ENCODE peak calls at places on chromosome 7, in nine cellular contexts. One of them, this sample, is unnamed.
A peak's percentile ranks its signal among the peaks of the same experiment; 100 is the strongest.

GRCh38 chr7:80635533-80635932 is 2.9 kb upstream of the CD36 start:
- DNase-seq in fibroblast of the aortic adventitia: peak; percentile 39
- DNase-seq in AG04450: no peak
- DNase-seq in neuronal stem cell: no peak
- DNase-seq in IMR-90: peak; percentile 58
- DNase-seq in GM23248: peak; percentile 60
- DNase-seq in PC-3: no peak
- DNase-seq in BE2C: no peak
- DNase-seq in lower leg skin: no peak
- DNase-seq in this sample: no peak

GRCh38 chr7:82566752-82567151 is 123.2 kb upstream of the CACNA2D1 start:
- DNase-seq in neuronal stem cell: no peak
- DNase-seq in AG04450: no peak
- DNase-seq in lower leg skin: no peak
- DNase-seq in BE2C: no peak
- DNase-seq in PC-3: no peak
- DNase-seq in GM23248: no peak
- DNase-seq in fibroblast of the aortic adventitia: no peak
- DNase-seq in IMR-90: no peak
- DNase-seq in this sample: no peak

GRCh38 chr7:12709731-12710502 is 22.5 kb downstream of the ARL4A start:
- DNase-seq in fibroblast of the aortic adventitia: peak; percentile 69
- DNase-seq in IMR-90: peak; percentile 47
- DNase-seq in BE2C: no peak
- DNase-seq in neuronal stem cell: no peak
- DNase-seq in AG04450: no peak
- DNase-seq in lower leg skin: no peak
- DNase-seq in PC-3: peak; percentile 83
- DNase-seq in GM23248: peak; percentile 68
- DNase-seq in this sample: no peak

GRCh38 chr7:103936558-103936957 is 52.9 kb downstream of the RELN start:
- DNase-seq in fibroblast of the aortic adventitia: no peak
- DNase-seq in GM23248: no peak
- DNase-seq in neuronal stem cell: no peak
- DNase-seq in BE2C: no peak
- DNase-seq in PC-3: no peak
- DNase-seq in IMR-90: no peak
- DNase-seq in lower leg skin: no peak
- DNase-seq in AG04450: no peak
- DNase-seq in this sample: no peak

GRCh38 chr7:157446322-157446721 is 109.5 kb downstream of the DNAJB6 start:
- DNase-seq in neuronal stem cell: no peak
- DNase-seq in AG04450: no peak
- DNase-seq in lower leg skin: peak; percentile 62
- DNase-seq in IMR-90: no peak
- DNase-seq in GM23248: no peak
- DNase-seq in BE2C: no peak
- DNase-seq in PC-3: no peak
- DNase-seq in fibroblast of the aortic adventitia: no peak
- DNase-seq in this sample: no peak

GRCh38 chr7:70707823-70708243 is 424.1 kb upstream of the GALNT17 start:
- DNase-seq in IMR-90: no peak
- DNase-seq in AG04450: no peak
- DNase-seq in lower leg skin: no peak
- DNase-seq in fibroblast of the aortic adventitia: no peak
- DNase-seq in neuronal stem cell: no peak
- DNase-seq in PC-3: no peak
- DNase-seq in BE2C: no peak
- DNase-seq in GM23248: no peak
- DNase-seq in this sample: no peak

GRCh38 chr7:29989257-29989995 is at the start of gene SCRN1:
- DNase-seq in lower leg skin: peak; percentile 87
- DNase-seq in GM23248: peak; percentile 65
- DNase-seq in BE2C: peak; percentile 86
- DNase-seq in fibroblast of the aortic adventitia: peak; percentile 15
- DNase-seq in IMR-90: peak; percentile 13
- DNase-seq in neuronal stem cell: peak; percentile 42
- DNase-seq in PC-3: peak; percentile 25
- DNase-seq in AG04450: no peak
- DNase-seq in this sample: no peak

GRCh38 chr7:104931181-104931781 is 82.7 kb upstream of the KMT2E start:
- DNase-seq in PC-3: no peak
- DNase-seq in BE2C: peak; percentile 78
- DNase-seq in fibroblast of the aortic adventitia: no peak
- DNase-seq in lower leg skin: peak; percentile 82
- DNase-seq in GM23248: no peak
- DNase-seq in AG04450: no peak
- DNase-seq in neuronal stem cell: no peak
- DNase-seq in IMR-90: no peak
- DNase-seq in this sample: no peak

GRCh38 chr7:101612885-101613490 is 16.1 kb downstream of the MYL10 start:
- DNase-seq in GM23248: no peak
- DNase-seq in fibroblast of the aortic adventitia: no peak
- DNase-seq in neuronal stem cell: no peak
- DNase-seq in AG04450: no peak
- DNase-seq in IMR-90: no peak
- DNase-seq in PC-3: no peak
- DNase-seq in lower leg skin: no peak
- DNase-seq in BE2C: no peak
- DNase-seq in this sample: no peak

GRCh38 chr7:156985101-156985967 is 25.1 kb downstream of the MNX1 start:
- DNase-seq in fibroblast of the aortic adventitia: no peak
- DNase-seq in BE2C: no peak
- DNase-seq in PC-3: no peak
- DNase-seq in neuronal stem cell: no peak
- DNase-seq in GM23248: no peak
- DNase-seq in IMR-90: no peak
- DNase-seq in AG04450: no peak
- DNase-seq in lower leg skin: peak; percentile 83
- DNase-seq in this sample: no peak

GRCh38 chr7:152336754-152337368 is 98.9 kb downstream of the KMT2C start:
- DNase-seq in fibroblast of the aortic adventitia: peak; percentile 70
- DNase-seq in lower leg skin: no peak
- DNase-seq in GM23248: peak; percentile 71
- DNase-seq in IMR-90: peak; percentile 48
- DNase-seq in neuronal stem cell: peak; percentile 6
- DNase-seq in BE2C: peak; percentile 24
- DNase-seq in PC-3: peak; percentile 66
- DNase-seq in AG04450: no peak
- DNase-seq in this sample: peak; percentile 24

GRCh38 chr7:51949726-51950644 is 633.4 kb upstream of the COBL start:
- DNase-seq in lower leg skin: no peak
- DNase-seq in AG04450: no peak
- DNase-seq in fibroblast of the aortic adventitia: no peak
- DNase-seq in GM23248: no peak
- DNase-seq in IMR-90: no peak
- DNase-seq in PC-3: no peak
- DNase-seq in BE2C: peak; percentile 16
- DNase-seq in neuronal stem cell: peak; percentile 63
- DNase-seq in this sample: no peak

GRCh38 chr7:132428247-132428919 is 147.9 kb downstream of the PLXNA4 start:
- DNase-seq in neuronal stem cell: no peak
- DNase-seq in BE2C: peak; percentile 38
- DNase-seq in lower leg skin: no peak
- DNase-seq in fibroblast of the aortic adventitia: no peak
- DNase-seq in IMR-90: no peak
- DNase-seq in GM23248: no peak
- DNase-seq in PC-3: no peak
- DNase-seq in AG04450: no peak
- DNase-seq in this sample: no peak

GRCh38 chr7:28961972-28962371 is 3.8 kb upstream of the TRIL start:
- DNase-seq in AG04450: no peak
- DNase-seq in GM23248: no peak
- DNase-seq in BE2C: no peak
- DNase-seq in lower leg skin: no peak
- DNase-seq in PC-3: no peak
- DNase-seq in IMR-90: no peak
- DNase-seq in fibroblast of the aortic adventitia: no peak
- DNase-seq in neuronal stem cell: no peak
- DNase-seq in this sample: no peak

GRCh38 chr7:152601305-152601798 is 74.6 kb downstream of the XRCC2 start:
- DNase-seq in GM23248: peak; percentile 61
- DNase-seq in BE2C: no peak
- DNase-seq in IMR-90: no peak
- DNase-seq in AG04450: no peak
- DNase-seq in neuronal stem cell: no peak
- DNase-seq in lower leg skin: peak; percentile 39
- DNase-seq in fibroblast of the aortic adventitia: no peak
- DNase-seq in PC-3: no peak
- DNase-seq in this sample: no peak

GRCh38 chr7:131068604-131069021 is 259.1 kb upstream of the MKLN1 start:
- DNase-seq in BE2C: no peak
- DNase-seq in neuronal stem cell: no peak
- DNase-seq in fibroblast of the aortic adventitia: peak; percentile 51
- DNase-seq in lower leg skin: no peak
- DNase-seq in IMR-90: peak; percentile 65
- DNase-seq in AG04450: no peak
- DNase-seq in PC-3: peak; percentile 18
- DNase-seq in GM23248: peak; percentile 76
- DNase-seq in this sample: no peak

GRCh38 chr7:38153515-38153914 is 24.5 kb upstream of the STARD3NL start:
- DNase-seq in fibroblast of the aortic adventitia: no peak
- DNase-seq in AG04450: no peak
- DNase-seq in neuronal stem cell: no peak
- DNase-seq in PC-3: no peak
- DNase-seq in lower leg skin: no peak
- DNase-seq in GM23248: no peak
- DNase-seq in IMR-90: no peak
- DNase-seq in BE2C: no peak
- DNase-seq in this sample: no peak

GRCh38 chr7:38160003-38160571 is 18.0 kb upstream of the STARD3NL start:
- DNase-seq in PC-3: no peak
- DNase-seq in AG04450: no peak
- DNase-seq in lower leg skin: no peak
- DNase-seq in IMR-90: no peak
- DNase-seq in GM23248: no peak
- DNase-seq in neuronal stem cell: no peak
- DNase-seq in fibroblast of the aortic adventitia: no peak
- DNase-seq in BE2C: no peak
- DNase-seq in this sample: no peak

DNA sequence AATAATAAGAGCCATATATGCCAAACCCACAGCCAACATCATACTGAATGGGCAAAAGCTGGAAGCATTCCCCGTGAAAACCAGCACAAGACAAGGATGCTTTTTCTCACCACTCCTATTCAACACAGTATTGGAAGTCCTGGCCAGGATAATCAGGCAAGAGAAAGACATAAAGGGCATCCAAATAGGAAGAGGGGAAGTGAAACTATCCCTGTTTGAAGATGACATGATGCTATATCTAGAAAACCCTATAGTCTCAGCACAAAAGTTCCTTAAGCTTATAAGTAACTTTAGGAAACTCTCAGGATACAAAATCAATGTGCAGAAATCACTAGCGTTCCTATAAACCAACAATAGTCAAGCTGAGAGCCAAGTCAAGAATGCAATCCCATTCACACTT is 23.8 kb upstream of the STARD3NL start:
- DNase-seq in IMR-90: no peak
- DNase-seq in lower leg skin: no peak
- DNase-seq in GM23248: no peak
- DNase-seq in BE2C: no peak
- DNase-seq in AG04450: no peak
- DNase-seq in fibroblast of the aortic adventitia: no peak
- DNase-seq in PC-3: no peak
- DNase-seq in neuronal stem cell: no peak
- DNase-seq in this sample: no peak
- H3K4me3 ChIP-seq in IMR-90: no peak overlapping the region
- H3K4me3 ChIP-seq in lower leg skin: no peak overlapping the region
- H3K4me3 ChIP-seq in GM23248: no peak overlapping the region
- H3K4me3 ChIP-seq in BE2C: no peak overlapping the region
- H3K4me3 ChIP-seq in AG04450: no peak overlapping the region
- H3K4me3 ChIP-seq in fibroblast of the aortic adventitia: no peak overlapping the region
- H3K4me3 ChIP-seq in PC-3: no peak overlapping the region
- H3K4me3 ChIP-seq in neuronal stem cell: no peak overlapping the region
- H3K4me3 ChIP-seq in this sample: no peak overlapping the region

GRCh38 chr7:137953692-137954470 is 48.0 kb downstream of the CREB3L2 start:
- DNase-seq in fibroblast of the aortic adventitia: peak; percentile 35
- DNase-seq in lower leg skin: no peak
- DNase-seq in PC-3: peak; percentile 75
- DNase-seq in neuronal stem cell: no peak
- DNase-seq in AG04450: no peak
- DNase-seq in GM23248: peak; percentile 84
- DNase-seq in BE2C: no peak
- DNase-seq in IMR-90: peak; percentile 84
- DNase-seq in this sample: no peak
- H3K4me3 ChIP-seq in fibroblast of the aortic adventitia: no peak overlapping the region
- H3K4me3 ChIP-seq in lower leg skin: no peak overlapping the region
- H3K4me3 ChIP-seq in PC-3: peak overlapping the region; percentile 35
- H3K4me3 ChIP-seq in neuronal stem cell: no peak overlapping the region
- H3K4me3 ChIP-seq in AG04450: peak overlapping the region; percentile 8
- H3K4me3 ChIP-seq in GM23248: peak overlapping the region; percentile 4
- H3K4me3 ChIP-seq in BE2C: no peak overlapping the region
- H3K4me3 ChIP-seq in IMR-90: no peak overlapping the region
- H3K4me3 ChIP-seq in this sample: no peak overlapping the region

GRCh38 chr7:2524808-2525140 is 5.2 kb downstream of the LFNG start:
- DNase-seq in GM23248: no peak
- DNase-seq in fibroblast of the aortic adventitia: no peak
- DNase-seq in neuronal stem cell: peak; percentile 91
- DNase-seq in lower leg skin: no peak
- DNase-seq in IMR-90: no peak
- DNase-seq in AG04450: no peak
- DNase-seq in PC-3: no peak
- DNase-seq in BE2C: no peak
- DNase-seq in this sample: no peak
- H3K4me3 ChIP-seq in GM23248: no peak overlapping the region
- H3K4me3 ChIP-seq in fibroblast of the aortic adventitia: no peak overlapping the region
- H3K4me3 ChIP-seq in neuronal stem cell: no peak overlapping the region
- H3K4me3 ChIP-seq in lower leg skin: no peak overlapping the region
- H3K4me3 ChIP-seq in IMR-90: no peak overlapping the region
- H3K4me3 ChIP-seq in AG04450: no peak overlapping the region
- H3K4me3 ChIP-seq in PC-3: no peak overlapping the region
- H3K4me3 ChIP-seq in BE2C: no peak overlapping the region
- H3K4me3 ChIP-seq in this sample: no peak overlapping the region

DNA sequence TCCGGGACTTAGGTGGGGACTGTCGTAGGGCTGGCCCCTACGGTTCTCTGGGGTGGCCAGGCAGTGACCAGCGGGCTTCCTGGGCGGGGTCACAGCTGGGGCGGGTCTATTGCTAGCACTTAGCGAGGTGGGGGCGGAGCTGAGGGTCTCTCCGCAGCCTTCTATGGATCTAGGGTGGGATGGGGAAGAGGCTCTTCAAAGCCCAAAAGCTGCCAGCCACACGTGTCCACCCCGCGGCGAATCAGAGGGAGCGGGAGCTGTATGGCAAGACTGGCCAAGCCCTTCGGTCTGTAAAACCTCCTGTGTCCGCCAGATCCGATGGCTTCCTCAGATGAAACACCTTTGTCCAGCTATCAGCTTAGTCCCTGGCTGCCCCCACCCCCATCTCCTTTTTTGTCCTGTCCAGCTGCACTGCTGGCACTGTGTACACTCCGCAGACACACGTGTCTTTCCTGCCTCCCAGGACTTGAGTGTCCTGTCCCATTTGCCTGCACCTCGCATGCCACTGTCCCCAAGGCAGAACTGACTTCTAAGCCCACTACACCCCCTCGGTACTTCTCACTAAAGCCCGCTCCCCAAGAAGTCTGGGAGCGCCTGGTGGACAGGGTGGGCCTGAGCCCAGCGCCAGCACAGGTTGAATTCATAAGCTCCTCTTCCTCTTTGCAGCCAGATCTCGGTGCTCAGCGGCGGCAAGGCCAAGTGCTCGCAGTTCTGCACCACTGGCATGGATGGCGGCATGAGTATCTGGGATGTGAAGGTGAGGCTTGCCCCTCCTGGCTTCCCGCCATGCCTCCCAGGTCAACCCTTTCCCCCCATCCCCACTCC is 14.8 kb downstream of the PDAP1 start:
- DNase-seq in IMR-90: no peak
- DNase-seq in AG04450: no peak
- DNase-seq in PC-3: no peak
- DNase-seq in GM23248: peak; percentile 25
- DNase-seq in fibroblast of the aortic adventitia: no peak
- DNase-seq in BE2C: peak; percentile 77
- DNase-seq in lower leg skin: peak; percentile 90
- DNase-seq in neuronal stem cell: peak; percentile 74
- DNase-seq in this sample: no peak
- H3K4me3 ChIP-seq in IMR-90: peak overlapping the region; percentile 45
- H3K4me3 ChIP-seq in AG04450: peak overlapping the region; percentile 42
- H3K4me3 ChIP-seq in PC-3: no peak overlapping the region
- H3K4me3 ChIP-seq in GM23248: no peak overlapping the region
- H3K4me3 ChIP-seq in fibroblast of the aortic adventitia: no peak overlapping the region
- H3K4me3 ChIP-seq in BE2C: peak overlapping the region; percentile 76
- H3K4me3 ChIP-seq in lower leg skin: peak overlapping the region; percentile 15
- H3K4me3 ChIP-seq in neuronal stem cell: no peak overlapping the region
- H3K4me3 ChIP-seq in this sample: peak overlapping the region; percentile 31

This sample was measured in HFF-Myc.